ENCODE peak calls at places on chromosomes 16 and 17, in seven cellular contexts. A is HCT116, T is H1, L is SK-N-SH, N is K562, M is HepG2, D is GM12878. O is an unnamed sample.

GRCh38 chr17:49229076-49229804 is 1.3 kb downstream of the PHOSPHO1 start:
- DNase-seq in A (no peak), T (no peak), L (peak; percentile 32), N (no peak), M (no peak), D (no peak), O (no peak)

GRCh38 chr17:19378416-19379293 is at the start of gene MAPK7:
- DNase-seq in A (no peak), T (no peak), L (no peak), N (peak; percentile 27), M (no peak), D (no peak), O (no peak)

GRCh38 chr17:298791-299450 is 53.7 kb downstream of the RPH3AL start:
- DNase-seq in A (no peak), T (no peak), L (no peak), N (no peak), M (no peak), D (no peak), O (no peak)

GRCh38 chr16:29777576-29778360 is at the start of gene ZG16:
- DNase-seq in A (no peak), T (no peak), L (no peak), N (no peak), M (no peak), D (no peak), O (no peak)

GRCh38 chr17:49730787-49731441 is 23.1 kb upstream of the SLC35B1 start:
- DNase-seq in A (no peak), T (no peak), L (no peak), N (no peak), M (no peak), D (no peak), O (no peak)

GRCh38 chr16:12833939-12834338 is 30.3 kb upstream of the CPPED1 start:
- DNase-seq in A (peak; percentile 31), T (peak; percentile 54), L (peak; percentile 11), N (peak; percentile 14), M (peak; percentile 56), D (no peak), O (no peak)

GRCh38 chr17:60391419-60392041 is 403 bp downstream of the USP32 start:
- DNase-seq in A (no peak), T (no peak), L (no peak), N (no peak), M (no peak), D (no peak), O (no peak)

GRCh38 chr16:27684047-27684446 is 134.1 kb downstream of the KATNIP start:
- DNase-seq in A (no peak), T (no peak), L (no peak), N (no peak), M (no peak), D (no peak), O (no peak)

GRCh38 chr16:28254158-28254557 is 38.2 kb upstream of the SBK1 start:
- DNase-seq in A (no peak), T (no peak), L (no peak), N (no peak), M (no peak), D (no peak), O (no peak)

GRCh38 chr17:82110298-82110697 is 12.3 kb upstream of the FASN start:
- DNase-seq in A (no peak), T (no peak), L (no peak), N (no peak), M (peak; percentile 88), D (no peak), O (peak; percentile 92)

GRCh38 chr17:38577244-38577643 is 28.5 kb downstream of the SRCIN1 start:
- DNase-seq in A (no peak), T (no peak), L (no peak), N (no peak), M (no peak), D (no peak), O (no peak)

GRCh38 chr17:50362661-50363060 is 10.3 kb downstream of the MRPL27 start:
- DNase-seq in A (no peak), T (no peak), L (no peak), N (no peak), M (no peak), D (no peak), O (no peak)

GRCh38 chr17:46266656-46267544 is 28.0 kb upstream of the LRRC37A start:
- DNase-seq in A (peak; percentile 66), T (peak; percentile 93), L (peak; percentile 100), N (peak; percentile 99), M (peak; percentile 74), D (peak; percentile 37), O (peak; percentile 98)

GRCh38 chr17:35612924-35613521 is 25.9 kb downstream of the AP2B1 start:
- DNase-seq in A (peak; percentile 12), T (peak; percentile 55), L (peak; percentile 52), N (peak; percentile 28), M (peak; percentile 48), D (no peak), O (no peak)

GRCh38 chr16:72946063-72946462 is 101.9 kb downstream of the ZFHX3 start:
- DNase-seq in A (no peak), T (no peak), L (no peak), N (no peak), M (no peak), D (no peak), O (no peak)

GRCh38 chr17:42681976-42682375 is 333 bp upstream of the CCR10 start:
- DNase-seq in A (no peak), T (no peak), L (no peak), N (no peak), M (no peak), D (no peak), O (no peak)

GRCh38 chr17:42680331-42680808 is 1.3 kb downstream of the CCR10 start:
- DNase-seq in A (no peak), T (no peak), L (no peak), N (peak; percentile 68), M (no peak), D (no peak), O (no peak)

GRCh38 chr17:42677921-42678781 is 1.4 kb upstream of the PLEKHH3 start:
- DNase-seq in A (peak; percentile 96), T (peak; percentile 92), L (peak; percentile 90), N (peak; percentile 88), M (peak; percentile 98), D (no peak), O (peak; percentile 94)

GRCh38 chr17:42679001-42679491 is 2.3 kb upstream of the PLEKHH3 start:
- DNase-seq in A (no peak), T (no peak), L (no peak), N (peak; percentile 46), M (peak; percentile 66), D (no peak), O (peak; percentile 50)

DNA sequence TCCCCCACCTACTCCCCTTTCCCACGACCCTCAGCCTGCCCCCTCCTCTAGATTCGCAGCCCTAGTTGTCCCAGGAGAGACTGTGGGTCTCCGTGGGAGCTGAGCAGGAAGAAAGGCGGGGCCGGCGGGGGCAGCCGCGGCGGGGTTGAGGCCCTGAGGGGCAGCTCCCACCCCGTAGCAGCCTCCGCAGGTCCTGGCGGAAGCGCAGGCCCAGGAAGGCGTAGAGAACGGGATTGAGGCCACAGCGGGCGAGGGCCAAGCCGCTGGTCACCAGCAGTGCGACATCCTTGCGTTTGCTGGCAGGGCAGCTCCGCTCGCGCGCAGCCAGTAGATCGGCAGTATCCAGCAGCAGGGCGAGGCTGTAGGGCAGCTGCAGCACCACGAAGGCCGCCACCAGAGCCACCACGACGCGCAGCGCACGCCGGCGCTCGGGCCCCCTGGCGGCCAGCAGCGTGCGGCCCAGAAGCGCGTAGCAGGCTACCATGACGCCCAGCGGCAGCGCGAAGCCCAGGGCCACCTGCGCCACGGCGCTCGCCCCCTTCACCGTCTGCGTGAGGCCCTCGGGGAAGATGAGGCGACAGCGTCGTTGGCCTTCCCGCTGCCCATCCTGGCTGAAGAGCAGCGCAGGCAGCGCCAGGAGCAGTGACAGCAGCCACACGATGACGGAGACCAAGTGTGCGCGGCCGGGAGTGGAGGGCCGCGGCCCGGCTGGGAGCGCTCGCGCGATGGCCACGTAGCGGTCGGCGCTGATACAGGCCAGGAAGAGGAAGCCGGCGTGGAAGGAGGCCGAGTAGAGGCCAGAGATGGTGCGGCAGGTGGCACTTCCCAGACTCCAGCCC is 1.9 kb downstream of the CCR10 start:
- DNase-seq in A (no peak), T (peak; percentile 91), L (peak; percentile 86), N (peak; percentile 44), M (no peak), D (no peak), O (peak; percentile 90)
- TF ChIP-seq JUND in A (no peak), T (no peak), L (no peak), N (peak; percentile 3), M (no peak), D (no peak), O (no peak)

GRCh38 chr17:68343976-68344375 is 52.7 kb downstream of the ARSG start:
- DNase-seq in A (no peak), T (no peak), L (no peak), N (no peak), M (no peak), D (no peak), O (peak; percentile 62)
- TF ChIP-seq JUND in A (no peak), T (no peak), L (no peak), N (no peak), M (no peak), D (no peak), O (no peak)

GRCh38 chr16:26457896-26458295 is 608.8 kb upstream of the C16orf82 start:
- DNase-seq in A (no peak), T (no peak), L (no peak), N (no peak), M (no peak), D (no peak), O (no peak)

GRCh38 chr16:26453215-26453614 is 613.5 kb upstream of the C16orf82 start:
- DNase-seq in A (no peak), T (no peak), L (no peak), N (no peak), M (no peak), D (no peak), O (no peak)

GRCh38 chr16:26456074-26456473 is 610.7 kb upstream of the C16orf82 start:
- DNase-seq in A (no peak), T (no peak), L (no peak), N (no peak), M (no peak), D (no peak), O (no peak)

GRCh38 chr16:26457061-26457460 is 609.7 kb upstream of the C16orf82 start:
- DNase-seq in A (no peak), T (no peak), L (no peak), N (no peak), M (no peak), D (no peak), O (no peak)

GRCh38 chr16:26454102-26454501 is 612.6 kb upstream of the C16orf82 start:
- DNase-seq in A (no peak), T (no peak), L (no peak), N (no peak), M (no peak), D (no peak), O (no peak)
- TF ChIP-seq JUND in A (no peak), T (no peak), L (no peak), N (no peak), M (no peak), D (no peak), O (no peak)

DNA sequence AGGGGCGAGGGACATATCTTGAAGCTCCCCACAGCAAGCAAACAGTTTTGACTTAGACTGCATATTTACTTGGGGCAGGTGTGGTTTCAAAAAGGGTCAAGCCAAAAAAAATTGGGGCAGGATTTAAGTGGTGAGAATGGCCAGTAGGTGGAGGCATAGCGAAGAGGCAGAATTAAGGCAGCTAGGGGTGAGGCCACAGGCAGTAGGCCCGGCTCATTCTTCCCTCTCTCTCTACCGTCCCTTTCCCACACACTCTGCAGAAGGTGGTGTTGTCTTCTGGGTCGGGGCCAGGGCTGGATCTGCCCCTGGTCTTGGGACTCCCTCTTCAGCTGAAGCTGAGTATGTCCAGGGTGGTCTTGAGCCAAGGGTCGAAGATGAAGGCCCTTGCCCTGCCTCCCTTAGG is 2.6 kb downstream of the SHBG start:
- DNase-seq in A (peak; percentile 54), T (peak; percentile 66), L (no peak), N (peak; percentile 51), M (no peak), D (no peak), O (peak; percentile 69)
- TF ChIP-seq JUND in A (no peak), T (no peak), L (no peak), N (no peak), M (no peak), D (no peak), O (no peak)